ENCODE peak calls at places on chromosomes 1 and 21, in ten cellular contexts. D is lower lobe of right lung; E is spleen; X is thoracic aorta; R is CD8-positive, alpha-beta T cell; G is left ventricle myocardium inferior; H is BE2C; N is trophoblast cell; T is gastrocnemius medialis; J is Panc1. O is an unnamed sample. For H3K9me3 and H3K4me1, the result is how much of the 10 kb centered on the place peaks cover.

GRCh38 chr1:248421384-248421783 is 18.5 kb downstream of the OR2T1 start:
- DNase-seq in D (no peak), E (no peak), X (no peak), R (no peak), G (no peak), H (no peak), N (no peak), T (no peak), J (no peak), O (no peak)

GRCh38 chr1:118815909-118816308 is 172.2 kb downstream of the TBX15 start:
- DNase-seq in D (no peak), E (no peak), X (no peak), R (no peak), G (no peak), H (no peak), N (no peak), T (no peak), J (no peak), O (no peak)

GRCh38 chr1:242129103-242129502 is 130.2 kb upstream of the MAP1LC3C start:
- DNase-seq in D (no peak), E (no peak), X (no peak), R (no peak), G (no peak), H (peak), N (no peak), T (no peak), J (no peak), O (no peak)

GRCh38 chr1:154431586-154432373 is 26.6 kb downstream of the IL6R start:
- DNase-seq in D (no peak), E (no peak), X (peak), R (no peak), G (no peak), H (no peak), N (peak), T (peak), J (peak), O (no peak)

GRCh38 chr1:25072461-25072860 is 142.4 kb upstream of the RUNX3 start:
- DNase-seq in D (peak), E (peak), X (no peak), R (no peak), G (no peak), H (no peak), N (no peak), T (no peak), J (no peak), O (no peak)

GRCh38 chr1:219092206-219092605 is 81.5 kb upstream of the LYPLAL1 start:
- DNase-seq in D (no peak), E (no peak), X (no peak), R (no peak), G (no peak), H (no peak), N (no peak), T (no peak), J (no peak), O (no peak)

GRCh38 chr1:107153033-107153432 is 12.2 kb downstream of the NTNG1 start:
- DNase-seq in D (no peak), E (no peak), X (no peak), R (no peak), G (no peak), H (no peak), N (no peak), T (no peak), J (no peak), O (no peak)

GRCh38 chr1:78617615-78618026 is 2.6 kb upstream of the IFI44L start:
- DNase-seq in D (peak), E (peak), X (peak), R (peak), G (peak), H (peak), N (peak), T (peak), J (peak), O (peak)

GRCh38 chr1:85467929-85468540 is 3.1 kb upstream of the DDAH1 start:
- DNase-seq in D (no peak), E (no peak), X (no peak), R (no peak), G (no peak), H (no peak), N (no peak), T (no peak), J (no peak), O (no peak)

GRCh38 chr1:9261496-9261895 is 26.9 kb downstream of the H6PD start:
- DNase-seq in D (no peak), E (no peak), X (no peak), R (no peak), G (no peak), H (no peak), N (no peak), T (no peak), J (no peak), O (no peak)

GRCh38 chr1:21936366-21937031 is 611 bp downstream of the HSPG2 start:
- DNase-seq in D (peak), E (peak), X (no peak), R (no peak), G (no peak), H (no peak), N (no peak), T (no peak), J (no peak), O (peak)

GRCh38 chr1:58895082-58895481 is 111.2 kb upstream of the JUN start:
- DNase-seq in D (no peak), E (no peak), X (no peak), R (no peak), G (no peak), H (peak), N (no peak), T (no peak), J (no peak), O (no peak)

GRCh38 chr1:212089560-212090163 is 54.1 kb downstream of the DTL start:
- DNase-seq in D (no peak), E (no peak), X (no peak), R (no peak), G (no peak), H (no peak), N (no peak), T (no peak), J (no peak), O (no peak)

GRCh38 chr1:10210841-10211804 is 753 bp downstream of the KIF1B start:
- DNase-seq in D (peak), E (peak), X (peak), R (no peak), G (peak), H (peak), N (peak), T (peak), J (no peak), O (no peak)

GRCh38 chr1:89630046-89630445 is 2.9 kb upstream of the LRRC8C start:
- DNase-seq in D (no peak), E (no peak), X (no peak), R (no peak), G (no peak), H (no peak), N (no peak), T (no peak), J (no peak), O (no peak)

GRCh38 chr1:13701274-13701650 is 1.3 kb downstream of the PRDM2 start:
- DNase-seq in D (no peak), E (no peak), X (no peak), R (no peak), G (no peak), H (no peak), N (no peak), T (no peak), J (no peak), O (no peak)

GRCh38 chr1:37602750-37603694 is 7.3 kb upstream of the GNL2 start:
- DNase-seq in D (no peak), E (no peak), X (no peak), R (no peak), G (no peak), H (peak), N (peak), T (no peak), J (peak), O (peak)

GRCh38 chr1:170126691-170127090 is 19.1 kb upstream of the NTMT2 start:
- DNase-seq in D (no peak), E (no peak), X (no peak), R (no peak), G (no peak), H (no peak), N (peak), T (no peak), J (no peak), O (no peak)

GRCh38 chr1:112904071-112904830 is 51.7 kb downstream of the SLC16A1 start:
- DNase-seq in D (no peak), E (no peak), X (no peak), R (no peak), G (no peak), H (no peak), N (peak), T (no peak), J (no peak), O (no peak)

GRCh38 chr1:97630281-97630680 is 290.6 kb downstream of the DPYD start:
- DNase-seq in D (no peak), E (no peak), X (no peak), R (no peak), G (no peak), H (peak), N (no peak), T (no peak), J (no peak), O (no peak)

GRCh38 chr1:45753248-45754037 is 3.0 kb upstream of the IPP start:
- DNase-seq in D (no peak), E (no peak), X (no peak), R (no peak), G (no peak), H (no peak), N (no peak), T (no peak), J (no peak), O (no peak)

GRCh38 chr1:160952129-160952510 is 2.5 kb downstream of the ITLN2 start:
- DNase-seq in D (no peak), E (no peak), X (no peak), R (no peak), G (no peak), H (no peak), N (no peak), T (no peak), J (no peak), O (no peak)

GRCh38 chr21:41187537-41188025 is 19.6 kb downstream of the BACE2 start:
- DNase-seq in D (no peak), E (no peak), X (no peak), R (no peak), G (no peak), H (no peak), N (no peak), T (no peak), J (no peak), O (no peak)

GRCh38 chr1:245091171-245091621 is 63.6 kb upstream of the KIF26B start:
- DNase-seq in D (no peak), E (no peak), X (no peak), R (no peak), G (no peak), H (no peak), N (no peak), T (no peak), J (no peak), O (no peak)

GRCh38 chr1:156571959-156572662 is at the start of gene IQGAP3:
- DNase-seq in D (peak), E (peak), X (no peak), R (peak), G (peak), H (peak), N (peak), T (peak), J (no peak), O (peak)

GRCh38 chr1:225179686-225180085 is 248.2 kb downstream of the LBR start:
- DNase-seq in D (no peak), E (no peak), X (no peak), R (no peak), G (no peak), H (no peak), N (no peak), T (no peak), J (no peak), O (no peak)

GRCh38 chr1:18557621-18558465 is 72.8 kb upstream of the PAX7 start:
- DNase-seq in D (peak), E (no peak), X (no peak), R (no peak), G (no peak), H (peak), N (no peak), T (no peak), J (no peak), O (no peak)

GRCh38 chr1:25694591-25695007 is 78.0 kb downstream of the MAN1C1 start:
- DNase-seq in D (no peak), E (no peak), X (no peak), R (no peak), G (no peak), H (no peak), N (no peak), T (no peak), J (no peak), O (no peak)

GRCh38 chr1:33149453-33150190 is 32.2 kb downstream of the TRIM62 start:
- DNase-seq in D (peak), E (no peak), X (no peak), R (no peak), G (no peak), H (no peak), N (peak), T (no peak), J (no peak), O (no peak)

GRCh38 chr1:233295775-233296322 is 324 bp upstream of the PCNX2 start:
- DNase-seq in D (no peak), E (no peak), X (no peak), R (no peak), G (peak), H (no peak), N (no peak), T (no peak), J (no peak), O (no peak)

GRCh38 chr1:22553991-22554522 is 9.2 kb upstream of the EPHA8 start:
- DNase-seq in D (no peak), E (no peak), X (no peak), R (no peak), G (no peak), H (no peak), N (no peak), T (no peak), J (no peak), O (no peak)

GRCh38 chr1:12007204-12007603 is 12.1 kb upstream of the MIIP start:
- DNase-seq in D (no peak), E (no peak), X (no peak), R (no peak), G (no peak), H (no peak), N (no peak), T (no peak), J (no peak), O (no peak)

GRCh38 chr1:12001996-12002493 is 17.3 kb upstream of the MIIP start:
- DNase-seq in D (no peak), E (no peak), X (no peak), R (no peak), G (peak), H (no peak), N (peak), T (no peak), J (no peak), O (no peak)

GRCh38 chr1:12003762-12004161 is 15.5 kb upstream of the MIIP start:
- DNase-seq in D (no peak), E (no peak), X (no peak), R (no peak), G (no peak), H (no peak), N (no peak), T (no peak), J (no peak), O (no peak)

GRCh38 chr1:12006167-12006921 is 13.0 kb upstream of the MIIP start:
- DNase-seq in D (no peak), E (no peak), X (no peak), R (no peak), G (no peak), H (no peak), N (no peak), T (no peak), J (no peak), O (no peak)

GRCh38 chr1:12005488-12006166 is 13.7 kb upstream of the MIIP start:
- DNase-seq in D (no peak), E (no peak), X (no peak), R (no peak), G (no peak), H (no peak), N (no peak), T (no peak), J (no peak), O (no peak)
- H3K9me3 ChIP-seq in D (under half), E (under half), X (under half), R (under half), G (under half), H (under half), N (under half), T (under half), J (under half), O (under half)

GRCh38 chr1:236160540-236161127 is 18.3 kb downstream of the GPR137B start:
- DNase-seq in D (no peak), E (peak), X (no peak), R (no peak), G (no peak), H (no peak), N (no peak), T (no peak), J (no peak), O (no peak)
- H3K4me1 ChIP-seq in D (under half), E (under half), X (under half), R (under half), G (under half), H (under half), N (under half), T (under half), J (under half), O (under half)

DNA sequence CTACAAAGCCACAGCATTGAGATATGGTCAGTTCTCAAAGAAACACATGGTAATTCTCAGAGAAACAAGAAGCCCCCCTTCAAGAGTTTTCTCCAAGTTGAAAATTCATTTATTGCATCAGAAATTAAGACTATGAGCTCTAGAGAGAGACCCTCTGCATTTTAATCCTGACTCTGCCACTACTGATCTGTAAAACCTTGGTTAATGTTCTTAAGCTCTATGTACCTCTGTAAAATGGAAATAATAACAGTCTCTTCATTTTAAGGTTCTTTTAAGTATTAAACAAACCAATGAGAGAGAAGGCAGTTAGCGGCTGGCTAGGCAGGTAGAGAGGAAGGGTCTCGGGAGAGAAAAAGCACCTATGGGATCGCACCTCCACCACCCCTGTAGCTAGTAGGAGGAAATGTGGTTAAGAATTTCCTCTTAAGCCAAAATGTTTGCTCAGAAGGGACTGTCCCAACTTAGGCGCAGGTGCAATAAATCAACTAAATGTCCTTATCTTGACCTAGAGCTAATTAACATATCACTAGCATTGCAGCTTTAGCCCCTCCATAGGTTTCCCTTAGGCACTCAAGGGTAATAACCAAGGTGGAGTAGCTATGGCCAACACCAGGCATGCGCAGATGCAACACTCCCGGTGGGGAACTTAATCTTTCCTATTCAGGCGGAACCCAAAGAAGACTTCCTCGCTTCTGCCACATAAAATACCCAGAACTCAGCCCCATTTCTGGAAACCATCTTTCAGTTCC is 1685.4 kb downstream of the MRPL39 start:
- DNase-seq in D (no peak), E (no peak), X (no peak), R (no peak), G (no peak), H (no peak), N (no peak), T (no peak), J (no peak), O (no peak)
- H3K9me3 ChIP-seq in D (under half), E (under half), X (under half), R (under half), G (under half), H (under half), N (under half), T (under half), J (under half), O (under half)

GRCh38 chr1:67755619-67756018 is 70.6 kb downstream of the GADD45A start:
- DNase-seq in D (no peak), E (no peak), X (no peak), R (no peak), G (no peak), H (no peak), N (no peak), T (no peak), J (no peak), O (no peak)
- H3K4me1 ChIP-seq in D (under half), E (under half), X (under half), R (under half), G (half or more), H (under half), N (under half), T (under half), J (under half), O (under half)

GRCh38 chr1:42506576-42506975 is 43.5 kb downstream of the CCDC30 start:
- DNase-seq in D (no peak), E (no peak), X (no peak), R (no peak), G (no peak), H (no peak), N (no peak), T (no peak), J (no peak), O (no peak)
- H3K9me3 ChIP-seq in D (half or more), E (half or more), X (under half), R (under half), G (half or more), H (under half), N (under half), T (under half), J (under half), O (under half)

O was measured in naive thymus-derived CD4-positive, alpha-beta T cell.